ENCODE peak calls at places on chromosomes 4 and X, in four cellular contexts. Y, A, V and B are unnamed samples.

GRCh38 chr4:16129336-16129735 is 45.5 kb upstream of the PROM1 start:
- DNase-seq in A (no peak), Y (no peak), V (no peak), B (no peak)

GRCh38 chr4:42915484-42915883 is 23.0 kb downstream of the GRXCR1 start:
- DNase-seq in Y (no peak), V (no peak), A (no peak), B (no peak)

GRCh38 chr4:21454196-21454595 is 494.4 kb downstream of the KCNIP4 start:
- DNase-seq in Y (no peak), V (no peak), A (no peak), B (no peak)

GRCh38 chr4:147829401-147830101 is 97.7 kb downstream of the ARHGAP10 start:
- DNase-seq in V (peak), Y (no peak), A (no peak), B (no peak)

GRCh38 chr4:118774989-118775388 is 60.9 kb downstream of the SEC24D start:
- DNase-seq in A (no peak), V (no peak), Y (no peak), B (peak)

GRCh38 chr4:146095091-146095690 is 80.3 kb upstream of the LSM6 start:
- DNase-seq in A (peak), V (no peak), Y (peak), B (peak)

GRCh38 chr4:159006202-159006601 is 96.7 kb upstream of the RAPGEF2 start:
- DNase-seq in A (no peak), Y (no peak), V (no peak), B (peak)

GRCh38 chr4:63919636-63920365 is 489.4 kb downstream of the TECRL start:
- DNase-seq in V (no peak), A (no peak), Y (no peak), B (no peak)

GRCh38 chr4:159341486-159341885 is 238.6 kb downstream of the RAPGEF2 start:
- DNase-seq in V (no peak), Y (no peak), A (no peak), B (no peak)

GRCh38 chrX:8194216-8194615 is 23.1 kb upstream of the VCX2 start:
- DNase-seq in Y (no peak), A (no peak), V (no peak), B (no peak)

GRCh38 chr4:38320349-38320707 is 343.7 kb upstream of the KLF3 start:
- DNase-seq in V (no peak), A (no peak), Y (no peak), B (no peak)

GRCh38 chrX:153769158-153769864 is 5.3 kb downstream of the PLXNB3 start:
- DNase-seq in Y (no peak), A (no peak), V (no peak), B (no peak)

GRCh38 chrX:132022115-132022862 is 813 bp upstream of the STK26 start:
- DNase-seq in V (no peak), Y (no peak), A (no peak), B (no peak)
- TF ChIP-seq CTCF in V (no peak), Y (peak), A (peak), B (peak)

DNA sequence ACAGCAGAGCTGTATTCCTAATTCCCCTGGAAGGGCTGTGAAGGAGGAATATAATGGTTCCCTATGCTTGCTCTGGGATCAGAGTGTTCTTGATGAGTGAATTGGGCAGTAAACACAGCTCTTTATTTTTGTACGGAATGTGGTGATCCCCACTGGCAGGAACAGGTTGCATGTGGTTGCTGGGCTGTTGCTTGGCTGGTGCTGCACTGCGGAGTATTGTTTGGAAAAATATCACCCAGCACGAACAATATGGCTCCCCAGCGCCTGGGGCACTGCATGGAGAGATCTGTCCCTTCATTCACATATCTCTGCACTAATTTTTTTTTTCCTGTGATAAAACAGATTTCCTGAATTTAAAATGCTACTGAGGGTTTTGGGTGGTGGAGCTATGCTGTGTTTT is 119.7 kb downstream of the MGST2 start:
- DNase-seq in Y (no peak), A (no peak), V (no peak), B (no peak)
- TF ChIP-seq CTCF in Y (no peak), A (no peak), V (no peak), B (no peak)

GRCh38 chrX:95056901-95057300 is 1382.9 kb downstream of the FAM133A start:
- DNase-seq in A (no peak), Y (no peak), V (no peak), B (peak)
- TF ChIP-seq CTCF in A (no peak), Y (peak), V (no peak), B (peak)

GRCh38 chr4:182928061-182928460 is 10.9 kb upstream of the DCTD start:
- DNase-seq in A (no peak), Y (no peak), V (no peak), B (no peak)
- TF ChIP-seq CTCF in A (peak), Y (peak), V (no peak), B (peak)

GRCh38 chr4:72432282-72432681 is 136.7 kb downstream of the ADAMTS3 start:
- DNase-seq in Y (no peak), V (no peak), A (no peak), B (no peak)

GRCh38 chr4:72427022-72427421 is 142.0 kb downstream of the ADAMTS3 start:
- DNase-seq in A (no peak), V (no peak), Y (no peak), B (no peak)

GRCh38 chr4:72430050-72430449 is 139.0 kb downstream of the ADAMTS3 start:
- DNase-seq in A (peak), Y (no peak), V (no peak), B (peak)

GRCh38 chr4:72429397-72429889 is 139.6 kb downstream of the ADAMTS3 start:
- DNase-seq in Y (no peak), A (no peak), V (no peak), B (no peak)

DNA sequence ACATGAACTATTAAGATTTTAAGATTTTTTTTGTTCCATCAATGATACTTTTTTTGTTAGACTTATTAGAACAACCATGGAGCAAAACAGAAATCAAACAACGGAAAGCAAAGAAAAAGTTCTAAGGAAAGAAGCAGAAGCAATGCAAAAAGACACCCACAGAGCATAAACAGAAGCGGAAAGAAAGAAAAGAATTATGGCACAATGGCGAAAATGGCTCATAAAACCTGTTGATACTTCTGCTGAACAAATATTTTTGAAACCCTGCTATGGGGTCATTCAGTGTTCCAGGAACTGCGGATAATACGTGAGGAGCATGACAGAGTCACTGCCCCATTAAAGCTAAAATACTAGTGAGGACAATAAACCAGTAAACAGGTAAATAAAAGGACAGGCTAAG is 138.0 kb downstream of the ADAMTS3 start:
- DNase-seq in Y (no peak), A (no peak), V (no peak), B (no peak)
- TF ChIP-seq CTCF in Y (no peak), A (no peak), V (no peak), B (no peak)

GRCh38 chr4:105149771-105150170 is 3.1 kb downstream of the TET2 start:
- DNase-seq in Y (no peak), V (no peak), A (no peak), B (no peak)

GRCh38 chr4:105145913-105146285 is 777 bp upstream of the TET2 start:
- DNase-seq in A (no peak), Y (no peak), V (no peak), B (no peak)

GRCh38 chr4:105145059-105145912 is 1.4 kb upstream of the TET2 start:
- DNase-seq in A (no peak), V (no peak), Y (no peak), B (no peak)

GRCh38 chr4:105147226-105148151 is 813 bp downstream of the TET2 start:
- DNase-seq in V (peak), A (no peak), Y (peak), B (peak)

GRCh38 chr4:105146286-105147219 is at the start of gene TET2:
- DNase-seq in Y (peak), A (peak), V (peak), B (peak)
- TF ChIP-seq CTCF in Y (peak), A (no peak), V (no peak), B (peak)

DNA sequence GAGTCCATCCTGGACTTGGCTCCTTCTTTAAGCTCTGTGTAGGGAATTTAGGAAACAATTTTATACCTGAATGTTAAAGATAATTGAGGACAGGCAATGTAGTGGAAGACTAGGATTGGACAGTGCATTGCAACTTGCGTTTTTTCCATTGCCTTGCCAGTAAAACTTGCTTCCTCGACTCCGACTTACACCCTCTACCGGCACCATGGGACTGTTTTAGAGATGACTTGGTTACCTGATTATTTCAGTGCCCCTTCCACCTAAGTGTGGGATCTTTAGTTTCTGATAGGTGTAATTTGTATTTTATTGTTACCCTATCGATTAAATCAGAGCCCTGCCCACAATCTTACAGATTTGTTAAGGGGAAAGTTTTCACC is 1.2 kb downstream of the PRPS1 start:
- DNase-seq in A (no peak), Y (no peak), V (no peak), B (no peak)
- TF ChIP-seq CTCF in A (peak), Y (peak), V (no peak), B (peak)